ENCODE peak calls at places on chromosome 21, in four cellular contexts. One of them, this sample, is unnamed.
A peak's percentile ranks its signal among the peaks of the same experiment; 100 is the strongest.

GRCh38 chr21:34642211-34643075 is 26.4 kb upstream of the CLIC6 start:
- DNase-seq in GM12878: peak; percentile 87
- DNase-seq in K562: no peak
- DNase-seq in HepG2: no peak
- DNase-seq in this sample: no peak

GRCh38 chr21:38646213-38646837 is 148.0 kb upstream of the ERG start:
- DNase-seq in HepG2: no peak
- DNase-seq in K562: no peak
- DNase-seq in GM12878: no peak
- DNase-seq in this sample: no peak

GRCh38 chr21:22224261-22224660 is 1226.1 kb downstream of the NCAM2 start:
- DNase-seq in GM12878: no peak
- DNase-seq in K562: no peak
- DNase-seq in HepG2: no peak
- DNase-seq in this sample: no peak

GRCh38 chr21:41678944-41679343 is 87.9 kb downstream of the RIPK4 start:
- DNase-seq in GM12878: no peak
- DNase-seq in HepG2: peak; percentile 98
- DNase-seq in K562: peak; percentile 95
- DNase-seq in this sample: peak; percentile 87

GRCh38 chr21:16117851-16118592 is 388.2 kb downstream of the USP25 start:
- DNase-seq in GM12878: no peak
- DNase-seq in K562: no peak
- DNase-seq in HepG2: no peak
- DNase-seq in this sample: no peak

GRCh38 chr21:25298512-25299491 is 308.5 kb downstream of the MRPL39 start:
- DNase-seq in K562: no peak
- DNase-seq in HepG2: no peak
- DNase-seq in GM12878: peak; percentile 93
- DNase-seq in this sample: no peak

GRCh38 chr21:16455978-16456377 is 726.2 kb downstream of the USP25 start:
- DNase-seq in HepG2: no peak
- DNase-seq in GM12878: no peak
- DNase-seq in K562: no peak
- DNase-seq in this sample: no peak

GRCh38 chr21:34177919-34178567 is 104.7 kb downstream of the MRPS6 start:
- DNase-seq in HepG2: no peak
- DNase-seq in GM12878: no peak
- DNase-seq in K562: no peak
- DNase-seq in this sample: no peak

GRCh38 chr21:46675595-46676280 is 40.3 kb downstream of the PRMT2 start:
- DNase-seq in GM12878: no peak
- DNase-seq in HepG2: no peak
- DNase-seq in K562: no peak
- DNase-seq in this sample: no peak

GRCh38 chr21:30408782-30409494 is 13.1 kb downstream of the KRTAP13-1 start:
- DNase-seq in K562: no peak
- DNase-seq in HepG2: peak; percentile 14
- DNase-seq in GM12878: no peak
- DNase-seq in this sample: peak; percentile 74

GRCh38 chr21:34020005-34020847 is 53.2 kb upstream of the MRPS6 start:
- DNase-seq in HepG2: peak; percentile 19
- DNase-seq in K562: no peak
- DNase-seq in GM12878: peak; percentile 92
- DNase-seq in this sample: no peak

GRCh38 chr21:15741510-15741909 is 11.7 kb downstream of the USP25 start:
- DNase-seq in GM12878: no peak
- DNase-seq in HepG2: no peak
- DNase-seq in K562: no peak
- DNase-seq in this sample: no peak

GRCh38 chr21:29217818-29218252 is 80.9 kb upstream of the BACH1 start:
- DNase-seq in K562: no peak
- DNase-seq in GM12878: no peak
- DNase-seq in HepG2: peak; percentile 17
- DNase-seq in this sample: no peak

GRCh38 chr21:28237661-28238060 is 755.0 kb downstream of the LTN1 start:
- DNase-seq in K562: no peak
- DNase-seq in GM12878: no peak
- DNase-seq in HepG2: no peak
- DNase-seq in this sample: no peak

GRCh38 chr21:36113647-36114428 is 21.0 kb upstream of the CBR3 start:
- DNase-seq in GM12878: no peak
- DNase-seq in K562: no peak
- DNase-seq in HepG2: peak; percentile 70
- DNase-seq in this sample: no peak

GRCh38 chr21:41183575-41183974 is 15.6 kb downstream of the BACE2 start:
- DNase-seq in GM12878: no peak
- DNase-seq in HepG2: no peak
- DNase-seq in K562: no peak
- DNase-seq in this sample: no peak

GRCh38 chr21:28959367-28960099 is 33.1 kb downstream of the LTN1 start:
- DNase-seq in HepG2: peak; percentile 2
- DNase-seq in K562: no peak
- DNase-seq in GM12878: no peak
- DNase-seq in this sample: no peak

GRCh38 chr21:38679531-38679930 is 126.2 kb upstream of the ETS2 start:
- DNase-seq in HepG2: no peak
- DNase-seq in GM12878: peak; percentile 9
- DNase-seq in K562: no peak
- DNase-seq in this sample: no peak

GRCh38 chr21:44484498-44485253 is 29.4 kb downstream of the LRRC3 start:
- DNase-seq in K562: no peak
- DNase-seq in GM12878: no peak
- DNase-seq in HepG2: peak; percentile 48
- DNase-seq in this sample: no peak

GRCh38 chr21:44483288-44484237 is 28.3 kb downstream of the LRRC3 start:
- DNase-seq in K562: no peak
- DNase-seq in HepG2: peak; percentile 16
- DNase-seq in GM12878: no peak
- DNase-seq in this sample: no peak

GRCh38 chr21:44486302-44486701 is 31.0 kb downstream of the LRRC3 start:
- DNase-seq in HepG2: no peak
- DNase-seq in K562: no peak
- DNase-seq in GM12878: no peak
- DNase-seq in this sample: no peak

GRCh38 chr21:44485796-44486195 is 30.5 kb downstream of the LRRC3 start:
- DNase-seq in K562: no peak
- DNase-seq in GM12878: no peak
- DNase-seq in HepG2: no peak
- DNase-seq in this sample: no peak

DNA sequence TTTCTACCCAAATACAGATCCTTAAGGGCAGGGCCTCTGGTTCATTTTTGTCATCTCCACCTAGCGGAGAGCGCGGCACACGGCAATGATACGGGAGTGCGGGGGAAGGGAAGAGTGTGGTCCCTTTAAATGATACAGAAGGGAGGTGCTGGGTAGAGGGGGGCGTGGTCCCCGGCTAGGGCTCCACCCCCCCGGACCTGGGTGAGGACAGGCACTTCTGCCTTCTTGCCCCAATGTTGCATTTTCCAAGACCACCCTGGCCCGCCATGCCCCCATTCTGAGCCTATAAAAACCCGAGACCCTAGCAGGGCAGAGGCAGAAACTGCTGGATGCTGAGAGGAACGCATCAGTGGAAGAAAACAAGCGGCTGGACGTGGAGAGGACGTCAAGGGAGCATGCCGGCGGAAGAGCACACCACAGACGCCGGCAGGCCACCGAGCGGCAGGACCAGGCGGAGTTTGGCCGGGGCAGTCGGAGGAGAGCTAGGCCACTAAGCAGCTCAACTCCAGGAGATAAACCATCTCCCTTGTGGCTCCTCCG is 30.0 kb downstream of the LRRC3 start:
- DNase-seq in GM12878: no peak
- DNase-seq in HepG2: no peak
- DNase-seq in K562: peak; percentile 61
- DNase-seq in this sample: peak; percentile 60
- TF ChIP-seq CTCF in GM12878: no peak
- TF ChIP-seq CTCF in HepG2: peak; percentile 34
- TF ChIP-seq CTCF in K562: peak; percentile 53
- TF ChIP-seq CTCF in this sample: peak; percentile 66

DNA sequence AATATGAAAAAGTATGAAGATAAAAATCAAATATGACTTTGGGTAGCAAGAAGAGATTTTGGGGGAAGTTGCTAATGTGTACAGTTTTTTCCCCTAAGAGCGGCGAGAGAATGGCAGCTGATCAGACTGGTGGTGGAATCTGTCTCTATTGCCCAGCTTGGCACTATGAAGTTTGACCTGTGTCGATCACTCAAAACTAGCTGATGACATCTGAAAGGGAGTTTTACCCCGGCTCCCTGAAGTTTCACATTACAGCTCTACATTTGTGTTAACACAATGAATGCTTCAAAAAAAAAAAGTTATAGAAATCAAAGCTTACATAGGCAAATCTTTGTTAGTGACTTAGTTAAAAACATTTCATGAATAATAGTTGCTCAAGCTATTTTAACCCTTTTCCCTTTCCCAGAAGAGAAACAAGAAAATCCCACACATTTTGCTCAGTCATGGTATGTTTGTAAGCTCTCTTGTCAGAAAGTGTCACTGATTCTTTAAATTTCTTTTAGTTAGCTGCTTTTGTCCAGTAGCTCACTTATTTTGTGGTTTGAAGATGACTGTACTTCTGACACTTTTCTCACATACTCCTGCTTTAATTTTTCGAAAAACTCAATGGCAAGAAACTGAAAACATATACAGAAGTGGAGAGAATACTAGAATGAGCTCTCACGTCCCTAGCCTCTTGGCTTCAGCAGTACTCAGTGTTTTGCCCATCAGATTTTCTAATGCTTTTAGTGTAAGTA is 41.3 kb downstream of the DYRK1A start:
- DNase-seq in GM12878: peak; percentile 43
- DNase-seq in K562: no peak
- DNase-seq in HepG2: no peak
- DNase-seq in this sample: no peak
- TF ChIP-seq HDAC6 in GM12878: no peak
- TF ChIP-seq HDAC6 in K562: no peak
- TF ChIP-seq HDAC6 in HepG2: no peak
- TF ChIP-seq HDAC6 in this sample: no peak

GRCh38 chr21:42679319-42679981 is 26.0 kb downstream of the PDE9A start:
- DNase-seq in K562: no peak
- DNase-seq in GM12878: no peak
- DNase-seq in HepG2: no peak
- DNase-seq in this sample: no peak
- TF ChIP-seq CTCF in K562: no peak
- TF ChIP-seq CTCF in GM12878: no peak
- TF ChIP-seq CTCF in HepG2: no peak
- TF ChIP-seq CTCF in this sample: peak; percentile 47

GRCh38 chr21:26806734-26807372 is 38.4 kb downstream of the ADAMTS1 start:
- DNase-seq in GM12878: no peak
- DNase-seq in HepG2: no peak
- DNase-seq in K562: no peak
- DNase-seq in this sample: no peak
- TF ChIP-seq HDAC6 in GM12878: no peak
- TF ChIP-seq HDAC6 in HepG2: no peak
- TF ChIP-seq HDAC6 in K562: no peak
- TF ChIP-seq HDAC6 in this sample: no peak

GRCh38 chr21:40053007-40053406 is 185.8 kb downstream of the PCP4 start:
- DNase-seq in GM12878: no peak
- DNase-seq in K562: no peak
- DNase-seq in HepG2: no peak
- DNase-seq in this sample: no peak
- TF ChIP-seq CTCF in GM12878: no peak
- TF ChIP-seq CTCF in K562: no peak
- TF ChIP-seq CTCF in HepG2: no peak
- TF ChIP-seq CTCF in this sample: no peak

DNA sequence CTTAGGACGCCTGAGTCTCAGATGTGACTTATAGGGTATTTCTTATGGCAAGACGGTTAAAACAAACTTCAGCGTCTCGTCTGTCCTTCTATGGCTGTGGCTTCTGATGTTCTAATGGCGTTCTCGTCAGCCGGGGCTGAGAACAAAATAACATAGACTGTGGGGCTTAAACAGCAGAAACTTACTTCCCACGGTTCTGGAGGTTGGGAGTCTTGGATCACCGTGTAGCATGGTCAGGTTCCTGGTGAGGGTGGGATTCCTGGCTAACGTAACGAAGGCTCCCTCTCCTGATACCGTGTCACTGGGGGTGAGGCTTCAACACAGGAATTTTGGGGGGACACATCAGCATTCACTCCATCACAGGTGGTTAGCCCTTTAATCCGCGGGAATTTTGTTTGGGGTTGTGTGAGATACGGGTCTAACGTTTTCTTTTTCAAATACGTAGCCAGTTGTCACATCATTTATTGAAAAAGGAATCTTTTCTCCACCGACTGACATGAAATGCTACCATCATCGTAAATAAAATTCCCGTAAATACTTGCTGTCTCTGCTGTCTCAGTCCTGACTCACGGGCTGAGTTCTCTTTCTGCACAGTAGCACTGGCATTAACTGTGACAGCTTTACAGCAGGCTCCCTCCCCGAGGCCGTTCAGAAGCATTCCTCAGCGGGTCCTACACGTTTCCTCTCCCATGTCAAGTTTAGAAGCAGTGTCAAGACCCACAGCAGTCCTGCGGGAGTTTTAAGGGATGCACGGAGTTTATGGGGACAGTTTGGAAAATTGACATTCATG is 8.1 kb upstream of the POFUT2 start:
- DNase-seq in HepG2: no peak
- DNase-seq in GM12878: no peak
- DNase-seq in K562: no peak
- DNase-seq in this sample: no peak
- TF ChIP-seq HDAC6 in HepG2: no peak
- TF ChIP-seq HDAC6 in GM12878: no peak
- TF ChIP-seq HDAC6 in K562: no peak
- TF ChIP-seq HDAC6 in this sample: no peak

DNA sequence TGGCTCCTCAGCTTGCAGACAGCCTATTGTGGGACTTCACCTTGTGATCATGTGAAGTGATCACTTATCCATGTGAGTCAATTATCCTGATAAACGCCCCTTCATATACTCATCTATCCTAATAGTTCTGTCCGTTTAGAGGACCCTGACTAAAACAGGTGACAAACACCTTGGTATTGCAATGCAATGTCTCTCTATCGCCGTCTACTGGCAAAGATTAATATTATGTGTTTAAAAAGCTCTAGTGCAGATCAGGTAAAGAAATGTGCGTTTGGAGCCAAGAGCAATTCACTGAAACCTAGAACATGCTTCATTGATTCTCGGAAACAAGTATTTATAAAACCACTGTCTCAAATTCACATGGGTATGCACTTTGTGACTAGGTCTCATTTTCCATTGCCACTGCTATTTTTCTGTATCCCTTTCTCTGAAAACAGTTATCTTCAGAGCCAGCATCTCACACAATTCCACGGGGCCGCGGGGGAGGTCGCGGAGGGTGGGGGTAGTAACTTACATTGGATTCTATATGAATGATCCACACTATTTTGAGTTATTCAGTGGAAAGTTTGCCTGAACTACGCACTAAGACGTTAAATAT is 554.6 kb upstream of the NCAM2 start:
- DNase-seq in GM12878: no peak
- DNase-seq in HepG2: no peak
- DNase-seq in K562: peak; percentile 20
- DNase-seq in this sample: no peak
- TF ChIP-seq CTCF in GM12878: peak; percentile 27
- TF ChIP-seq CTCF in HepG2: no peak
- TF ChIP-seq CTCF in K562: peak; percentile 49
- TF ChIP-seq CTCF in this sample: peak; percentile 72